ENCODE peak calls at places on chromosomes 5 and 9, in ten cellular contexts. I is OCI-LY7, U is mammary epithelial cell, H is astrocyte, O is BJ, B is AG04449, F is fibroblast of the aortic adventitia, X is H7, M is neural progenitor cell, E is cardiac fibroblast. W is an unnamed sample.

GRCh38 chr9:83447351-83447750 is 90.8 kb downstream of the FRMD3 start:
- DNase-seq in E (no peak), B (no peak), X (no peak), U (no peak), M (no peak), I (no peak), H (no peak), F (no peak), O (no peak), W (no peak)

GRCh38 chr5:149372932-149373331 is 6.2 kb downstream of the IL17B start:
- DNase-seq in B (no peak), H (no peak), F (no peak), X (no peak), U (no peak), I (no peak), O (no peak), E (no peak), M (no peak), W (no peak)

GRCh38 chr9:116471093-116471906 is 215.8 kb upstream of the TRIM32 start:
- DNase-seq in O (peak), M (peak), H (peak), E (peak), I (no peak), F (peak), X (peak), B (no peak), U (no peak), W (peak)

GRCh38 chr5:109983135-109983534 is 293.4 kb downstream of the MAN2A1 start:
- DNase-seq in F (peak), X (no peak), H (peak), U (no peak), O (no peak), E (peak), I (no peak), M (no peak), B (no peak), W (no peak)

GRCh38 chr5:23139338-23140171 is 286.4 kb upstream of the CDH12 start:
- DNase-seq in H (no peak), F (no peak), E (peak), O (no peak), B (no peak), I (peak), M (peak), X (peak), U (peak), W (peak)

GRCh38 chr9:36161187-36161586 is 8.0 kb upstream of the CCIN start:
- DNase-seq in B (no peak), M (no peak), I (no peak), H (peak), U (no peak), F (peak), E (no peak), X (no peak), O (no peak), W (no peak)

GRCh38 chr9:569276-569675 is 272.2 kb upstream of the DMRT1 start:
- DNase-seq in F (no peak), H (no peak), X (no peak), O (no peak), I (peak), B (no peak), E (no peak), M (no peak), U (no peak), W (no peak)

GRCh38 chr5:97986069-97986468 is 787.4 kb upstream of the RGMB start:
- DNase-seq in H (peak), X (peak), B (no peak), I (no peak), M (peak), E (peak), O (peak), F (peak), U (peak), W (peak)

GRCh38 chr5:104909803-104910202 is 1347.2 kb upstream of the NUDT12 start:
- DNase-seq in M (no peak), E (no peak), U (no peak), I (no peak), B (no peak), O (no peak), F (no peak), H (no peak), X (no peak), W (no peak)

GRCh38 chr5:179407191-179408175 is 62.2 kb upstream of the ADAMTS2 start:
- DNase-seq in H (no peak), B (no peak), X (peak), I (no peak), O (no peak), E (peak), F (peak), M (no peak), U (no peak), W (no peak)

GRCh38 chr9:117448066-117448465 is 33.2 kb upstream of the ASTN2 start:
- DNase-seq in O (no peak), H (no peak), M (peak), U (no peak), I (no peak), F (no peak), X (peak), E (no peak), B (no peak), W (no peak)

GRCh38 chr5:62322484-62322883 is 16.5 kb downstream of the KIF2A start:
- DNase-seq in M (no peak), E (no peak), F (no peak), H (no peak), O (no peak), I (no peak), B (no peak), X (no peak), U (no peak), W (no peak)

GRCh38 chr5:38921174-38921573 is 75.4 kb downstream of the OSMR start:
- DNase-seq in O (no peak), E (no peak), B (no peak), U (no peak), I (no peak), F (no peak), X (peak), M (peak), H (no peak), W (no peak)

GRCh38 chr5:56475689-56476486 is 242.8 kb upstream of the ANKRD55 start:
- DNase-seq in X (no peak), O (no peak), M (no peak), B (no peak), U (no peak), E (peak), F (no peak), H (no peak), I (no peak), W (no peak)
- H3K4me3 ChIP-seq in X (no peak), O (no peak), M (no peak), B (no peak), U (no peak), E (no peak), F (no peak), H (no peak), I (no peak), W (no peak)

DNA sequence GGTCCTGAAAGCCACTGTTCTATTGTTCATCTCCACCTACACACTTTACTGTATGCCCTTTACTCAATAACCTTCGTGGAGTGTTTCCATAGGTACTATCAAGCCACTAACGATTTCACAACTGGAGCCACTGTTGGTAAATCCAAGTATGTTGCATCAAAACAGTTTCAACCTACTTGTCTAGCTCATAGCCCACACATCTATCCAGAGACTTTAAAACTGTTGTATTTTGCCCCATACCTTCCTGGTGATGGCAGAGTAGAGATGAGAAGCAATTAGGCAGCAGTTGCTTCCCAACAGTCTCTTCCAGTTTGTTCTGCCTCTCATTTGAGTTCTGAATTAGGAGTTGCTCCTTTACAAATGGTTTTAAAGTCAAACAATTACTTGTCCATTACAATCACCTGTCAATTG is 607 bp downstream of the FAXDC2 start:
- DNase-seq in B (no peak), H (peak), E (peak), X (peak), F (peak), O (no peak), I (no peak), U (peak), M (no peak), W (peak)
- H3K4me3 ChIP-seq in B (peak), H (peak), E (peak), X (peak), F (peak), O (peak), I (no peak), U (peak), M (peak), W (peak)

DNA sequence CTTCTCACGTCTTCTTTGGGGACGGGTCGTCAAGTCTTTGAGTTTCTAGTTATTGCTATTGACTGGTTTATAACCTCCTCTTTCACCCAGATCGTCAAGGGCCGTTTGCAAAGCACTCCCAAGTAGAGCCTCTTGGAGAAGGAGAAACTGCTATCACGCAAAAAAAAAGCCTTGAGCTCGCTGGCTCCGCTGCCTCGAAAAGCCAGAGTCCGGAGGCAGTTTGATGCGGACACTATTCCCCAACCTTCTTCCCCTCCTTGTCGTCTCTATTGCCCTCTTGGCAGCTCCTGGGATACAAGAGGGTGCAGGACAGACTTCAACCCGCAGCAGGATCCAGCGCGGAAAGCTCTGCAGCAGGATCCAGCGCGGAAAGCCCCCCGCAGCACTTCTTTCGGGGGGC is 293 bp upstream of the PCDHAC1 start:
- DNase-seq in B (no peak), O (no peak), M (no peak), U (no peak), I (no peak), F (no peak), X (no peak), E (no peak), H (no peak), W (no peak)
- H3K4me3 ChIP-seq in B (no peak), O (no peak), M (peak), U (peak), I (no peak), F (no peak), X (peak), E (peak), H (peak), W (no peak)

GRCh38 chr9:3928590-3928989 is 371.3 kb downstream of the GLIS3 start:
- DNase-seq in E (no peak), B (no peak), H (no peak), X (no peak), M (no peak), U (no peak), I (no peak), F (no peak), O (no peak), W (no peak)

GRCh38 chr9:3916984-3917383 is 382.9 kb downstream of the GLIS3 start:
- DNase-seq in X (no peak), I (no peak), H (peak), F (peak), B (peak), E (peak), O (no peak), M (no peak), U (no peak), W (peak)

GRCh38 chr9:3920586-3921582 is 379.0 kb downstream of the GLIS3 start:
- DNase-seq in E (peak), X (no peak), H (no peak), B (no peak), I (no peak), U (no peak), O (no peak), M (no peak), F (no peak), W (no peak)

GRCh38 chr9:3924145-3924544 is 375.7 kb downstream of the GLIS3 start:
- DNase-seq in F (no peak), B (no peak), E (no peak), U (no peak), M (no peak), X (no peak), I (no peak), H (no peak), O (no peak), W (no peak)

GRCh38 chr9:3922846-3923245 is 377.0 kb downstream of the GLIS3 start:
- DNase-seq in B (no peak), F (no peak), O (no peak), M (no peak), X (no peak), U (no peak), H (peak), E (peak), I (no peak), W (no peak)
- H3K4me3 ChIP-seq in B (no peak), F (no peak), O (no peak), M (no peak), X (no peak), U (no peak), H (no peak), E (no peak), I (no peak), W (no peak)

GRCh38 chr9:133031130-133031422 is 279 bp downstream of the GTF3C5 start:
- DNase-seq in U (no peak), F (no peak), E (no peak), I (no peak), O (no peak), X (no peak), M (no peak), H (no peak), B (no peak), W (no peak)
- H3K4me3 ChIP-seq in U (peak), F (peak), E (peak), I (peak), O (peak), X (peak), M (peak), H (peak), B (peak), W (peak)

GRCh38 chr9:120412425-120412951 is 167.5 kb downstream of the CDK5RAP2 start:
- DNase-seq in I (no peak), F (peak), O (peak), H (peak), B (peak), E (peak), U (no peak), M (peak), X (peak), W (peak)
- H3K4me3 ChIP-seq in I (no peak), F (no peak), O (no peak), H (no peak), B (no peak), E (no peak), U (no peak), M (no peak), X (no peak), W (no peak)

DNA sequence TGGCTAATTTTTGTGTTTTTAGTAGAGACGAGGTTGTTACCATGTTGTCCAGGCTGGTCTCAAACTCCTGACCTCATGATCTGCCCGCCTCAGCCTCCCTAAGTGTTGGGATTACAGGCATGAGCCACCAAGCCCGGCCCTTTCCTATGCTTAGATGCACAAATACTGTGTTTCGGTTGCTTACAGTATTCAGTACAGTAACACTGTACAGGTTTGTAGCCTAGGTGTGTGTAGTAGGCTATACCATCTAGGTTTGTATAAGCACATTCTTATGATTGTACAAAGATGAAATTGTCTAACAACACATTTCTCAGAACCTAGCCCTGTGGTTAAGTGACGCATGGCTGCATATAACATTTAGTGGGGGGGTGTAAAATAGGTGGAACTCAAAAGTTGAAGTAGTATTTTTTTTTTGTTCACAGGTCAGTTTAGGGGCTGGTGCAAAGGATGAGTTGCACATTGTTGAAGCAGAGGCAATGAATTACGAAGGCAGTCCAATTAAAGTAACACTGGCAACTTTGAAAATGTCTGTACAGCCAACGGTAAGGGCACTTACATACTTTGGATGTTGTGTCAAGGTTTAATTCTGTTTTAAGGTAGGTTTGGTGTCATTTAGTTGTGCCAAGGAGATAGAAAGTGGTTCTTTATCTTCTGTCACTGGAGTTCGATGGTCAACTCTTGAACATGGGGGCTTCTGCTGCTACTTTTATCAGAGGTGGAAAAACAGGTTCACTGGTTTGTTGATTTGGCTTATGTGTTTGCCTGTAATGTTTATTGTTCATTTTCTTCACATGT is 3.4 kb downstream of the NPM1 start:
- DNase-seq in F (no peak), X (no peak), M (no peak), O (no peak), E (no peak), I (no peak), U (peak), H (no peak), B (no peak), W (no peak)
- H3K4me3 ChIP-seq in F (peak), X (no peak), M (peak), O (no peak), E (peak), I (peak), U (peak), H (peak), B (peak), W (peak)

GRCh38 chr5:177455661-177456590 is 9.3 kb downstream of the PRR7 start:
- DNase-seq in H (peak), M (peak), E (peak), O (no peak), X (peak), B (no peak), I (peak), U (peak), F (peak), W (peak)

GRCh38 chr5:177455036-177455660 is 8.5 kb downstream of the PRR7 start:
- DNase-seq in E (peak), I (peak), B (no peak), H (peak), X (peak), F (peak), M (peak), U (peak), O (no peak), W (no peak)

GRCh38 chr5:177452688-177453638 is 6.3 kb downstream of the PRR7 start:
- DNase-seq in U (no peak), H (no peak), M (no peak), B (no peak), F (no peak), X (no peak), O (no peak), E (no peak), I (no peak), W (no peak)

GRCh38 chr5:177454397-177455035 is 7.9 kb downstream of the PRR7 start:
- DNase-seq in O (no peak), E (peak), B (no peak), F (peak), H (peak), X (peak), M (peak), U (peak), I (peak), W (no peak)

DNA sequence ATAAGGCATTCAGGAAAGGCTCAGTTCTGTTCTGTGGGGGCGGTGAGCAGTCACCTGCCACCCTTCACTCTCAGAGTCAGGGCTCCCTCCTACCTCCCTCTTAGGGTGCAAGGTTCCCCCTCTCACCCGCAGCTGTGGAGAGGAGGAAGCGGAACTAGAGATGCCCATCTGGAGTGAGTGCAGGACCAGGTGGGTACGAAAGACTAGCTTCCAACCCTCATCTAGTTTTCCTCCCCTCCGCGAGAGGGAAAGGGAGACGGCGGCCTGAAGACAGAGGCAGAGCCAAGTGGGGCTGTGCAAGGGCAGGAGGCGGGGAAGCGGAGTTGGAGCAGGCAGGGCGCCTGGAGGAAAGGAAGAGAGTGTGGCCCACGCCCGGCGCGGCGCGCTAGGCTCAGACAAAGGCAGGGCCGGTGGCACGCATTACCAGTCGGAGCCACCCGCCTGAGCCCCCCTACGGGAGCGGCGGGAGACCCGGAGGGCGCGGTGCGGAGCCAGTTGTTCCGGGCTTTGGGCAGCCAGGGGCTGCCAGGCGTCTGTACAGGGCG is 7.3 kb downstream of the PRR7 start:
- DNase-seq in X (no peak), O (no peak), H (no peak), B (no peak), M (no peak), E (peak), U (no peak), F (peak), I (peak), W (no peak)
- H3K4me3 ChIP-seq in X (peak), O (peak), H (peak), B (peak), M (peak), E (peak), U (peak), F (no peak), I (peak), W (peak)

DNA sequence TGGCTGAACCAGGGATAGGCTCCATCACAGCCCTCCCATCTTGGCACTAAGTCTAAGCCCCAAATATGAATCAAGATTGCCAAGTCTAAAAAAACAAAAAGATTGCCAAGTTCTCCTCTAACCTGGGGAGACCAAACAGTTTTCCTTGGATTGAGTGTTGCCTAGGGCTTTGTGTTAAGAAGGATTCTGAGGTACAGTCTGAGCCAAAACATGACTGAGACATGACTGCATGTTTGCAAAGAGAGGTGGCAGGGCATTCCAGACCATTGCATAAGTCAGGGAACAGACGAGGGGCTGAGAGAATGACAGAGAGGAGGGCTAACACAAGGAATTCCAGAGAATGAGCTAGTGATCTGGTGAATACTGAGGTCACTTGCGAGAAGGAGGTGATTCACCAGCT is 11.4 kb downstream of the LAMC3 start:
- DNase-seq in F (peak), M (no peak), X (no peak), E (peak), B (peak), I (no peak), U (no peak), O (peak), H (peak), W (peak)
- H3K4me3 ChIP-seq in F (no peak), M (no peak), X (no peak), E (no peak), B (no peak), I (no peak), U (no peak), O (no peak), H (no peak), W (no peak)

GRCh38 chr9:133347985-133348762 is at the start of the genes MED22 and RPL7A:
- DNase-seq in E (peak), F (peak), O (peak), H (peak), M (peak), I (peak), U (peak), B (peak), X (peak), W (peak)

GRCh38 chr9:133351526-133351907 is 3.5 kb downstream of the RPL7A start:
- DNase-seq in F (peak), M (no peak), B (no peak), O (no peak), U (no peak), H (no peak), E (no peak), I (no peak), X (no peak), W (no peak)

GRCh38 chr9:133351908-133352634 is 4.1 kb downstream of the RPL7A start:
- DNase-seq in O (no peak), U (peak), B (no peak), I (peak), X (peak), M (peak), F (peak), E (peak), H (peak), W (no peak)

GRCh38 chr9:133348763-133349573 is 950 bp downstream of the RPL7A start:
- DNase-seq in O (no peak), M (no peak), U (no peak), H (no peak), F (no peak), I (peak), B (no peak), E (no peak), X (no peak), W (no peak)

GRCh38 chr9:133349965-133350624 is 2.1 kb downstream of the RPL7A start:
- DNase-seq in O (no peak), U (no peak), H (no peak), E (no peak), X (no peak), B (no peak), F (no peak), M (no peak), I (no peak), W (no peak)
- H3K4me3 ChIP-seq in O (no peak), U (no peak), H (peak), E (peak), X (no peak), B (peak), F (no peak), M (peak), I (peak), W (no peak)